ENCODE peak calls at places on chromosomes 13 and 19, in four cellular contexts. R is WTC11, I is SK-N-SH, N is GM12878. Y is an unnamed sample.

GRCh38 chr19:718251-719024 is 9.7 kb downstream of the PALM start:
- DNase-seq in R (no peak), I (peak; percentile 55), N (no peak), Y (no peak)

GRCh38 chr13:43136940-43137574 is 113.7 kb downstream of the DNAJC15 start:
- DNase-seq in R (no peak), I (peak; percentile 44), N (no peak), Y (no peak)

GRCh38 chr13:76387561-76387960 is 498.6 kb downstream of the KCTD12 start:
- DNase-seq in R (no peak), I (no peak), N (no peak), Y (no peak)

GRCh38 chr13:105063676-105064075 is 1471.8 kb downstream of the EFNB2 start:
- DNase-seq in R (no peak), I (no peak), N (no peak), Y (no peak)

GRCh38 chr13:107582171-107582570 is 633.2 kb downstream of the LIG4 start:
- DNase-seq in R (no peak), I (no peak), N (no peak), Y (no peak)

GRCh38 chr19:51531349-51532315 is at the start of gene SIGLEC6:
- DNase-seq in R (peak; percentile 48), I (no peak), N (peak; percentile 25), Y (no peak)

GRCh38 chr19:34308381-34309367 is 54.3 kb downstream of the GARRE1 start:
- DNase-seq in R (no peak), I (no peak), N (no peak), Y (no peak)

GRCh38 chr19:35043906-35044305 is 2.4 kb downstream of the HPN start:
- DNase-seq in R (no peak), I (no peak), N (no peak), Y (no peak)

GRCh38 chr13:66210677-66211076 is 1019.5 kb downstream of the PCDH9 start:
- DNase-seq in R (no peak), I (no peak), N (no peak), Y (no peak)

GRCh38 chr13:21395953-21396352 is 63.1 kb downstream of the ZDHHC20 start:
- DNase-seq in R (no peak), I (no peak), N (no peak), Y (no peak)

GRCh38 chr19:13150919-13151604 is 851 bp downstream of the IER2 start:
- DNase-seq in R (no peak), I (no peak), N (no peak), Y (no peak)

GRCh38 chr13:27183561-27184147 is 12.0 kb upstream of the USP12 start:
- DNase-seq in R (no peak), I (no peak), N (no peak), Y (no peak)

GRCh38 chr13:49443327-49443688 is 556 bp downstream of the CAB39L start:
- DNase-seq in R (no peak), I (peak; percentile 42), N (no peak), Y (peak; percentile 19)

GRCh38 chr19:17447704-17448189 is 721 bp downstream of the TMEM221 start:
- DNase-seq in R (no peak), I (no peak), N (no peak), Y (no peak)

GRCh38 chr19:17454579-17454978 is 6.1 kb upstream of the TMEM221 start:
- DNase-seq in R (peak; percentile 51), I (peak; percentile 52), N (no peak), Y (no peak)

GRCh38 chr19:17451820-17452219 is 3.4 kb upstream of the TMEM221 start:
- DNase-seq in R (no peak), I (no peak), N (no peak), Y (no peak)

GRCh38 chr19:17448190-17448967 is at the start of gene TMEM221:
- DNase-seq in R (peak; percentile 78), I (peak; percentile 86), N (no peak), Y (peak; percentile 65)

DNA sequence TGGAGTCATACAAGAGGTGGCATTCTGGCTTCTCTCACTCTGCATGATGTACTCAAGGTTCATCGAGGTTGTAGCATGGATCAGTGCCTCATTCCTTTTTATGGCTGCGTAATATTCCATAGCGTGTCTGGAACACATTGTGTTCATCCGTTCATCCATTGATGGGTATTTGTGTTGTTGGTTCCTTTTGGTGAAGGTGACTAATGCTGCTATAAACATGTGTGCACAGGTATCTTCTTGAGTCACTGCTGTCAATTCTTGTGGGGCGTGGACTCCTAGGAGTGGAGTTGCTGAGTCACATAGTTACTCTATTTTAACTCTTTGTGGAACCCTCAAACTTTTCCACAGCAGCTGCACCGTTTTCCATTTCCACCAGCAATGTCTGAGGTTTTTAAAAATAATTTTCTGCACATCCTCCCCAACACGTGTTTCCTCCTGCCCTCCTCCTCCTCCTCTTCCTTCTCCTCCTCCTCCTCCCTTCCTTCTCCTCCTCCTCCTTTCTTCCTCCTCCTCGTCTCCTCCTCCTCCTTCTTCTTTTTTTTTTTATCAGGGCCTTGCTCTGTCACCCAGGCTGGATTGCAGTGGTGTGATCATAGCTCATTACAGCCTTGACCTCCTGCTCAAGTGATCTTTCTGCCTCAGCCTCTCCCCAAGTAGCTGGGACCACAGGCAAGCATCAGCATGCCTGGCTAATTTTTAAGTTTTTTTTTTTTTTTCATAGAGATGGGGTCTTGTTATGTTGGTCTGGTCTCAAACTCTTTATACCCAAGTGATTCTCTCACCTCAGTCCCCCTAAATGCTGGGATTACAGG is 2.0 kb upstream of the TMEM221 start:
- DNase-seq in R (no peak), I (no peak), N (no peak), Y (no peak)
- TF ChIP-seq USF1 in R (no peak), I (no peak), N (no peak), Y (no peak)

GRCh38 chr13:91115776-91116175 is 231.7 kb upstream of the MIR17HG start:
- DNase-seq in R (no peak), I (no peak), N (no peak), Y (no peak)
- TF ChIP-seq USF1 in R (no peak), I (no peak), N (no peak), Y (no peak)

DNA sequence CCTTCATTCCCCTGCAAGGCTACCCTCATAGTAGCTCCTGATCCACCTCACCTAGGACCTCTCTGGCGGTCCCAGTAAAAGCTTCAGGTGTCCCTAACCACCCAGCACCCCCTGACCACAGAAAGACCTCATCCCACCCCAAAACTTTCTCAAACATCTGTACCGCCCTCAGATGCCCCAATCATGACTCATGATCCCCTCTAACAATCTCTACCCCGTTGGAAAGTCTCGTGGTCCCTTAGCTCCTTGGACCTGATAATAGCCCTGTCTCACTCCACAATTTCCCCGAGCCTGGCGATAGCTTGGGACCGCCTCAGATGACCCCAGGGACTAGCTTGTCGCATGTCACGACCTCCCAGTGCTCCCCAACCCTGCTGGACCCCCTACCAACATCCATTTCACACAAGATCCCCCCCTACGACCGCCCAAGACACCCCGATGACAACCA is 512 bp downstream of the NDUFA11 start:
- DNase-seq in R (no peak), I (no peak), N (no peak), Y (peak; percentile 45)
- TF ChIP-seq USF1 in R (no peak), I (no peak), N (no peak), Y (no peak)

DNA sequence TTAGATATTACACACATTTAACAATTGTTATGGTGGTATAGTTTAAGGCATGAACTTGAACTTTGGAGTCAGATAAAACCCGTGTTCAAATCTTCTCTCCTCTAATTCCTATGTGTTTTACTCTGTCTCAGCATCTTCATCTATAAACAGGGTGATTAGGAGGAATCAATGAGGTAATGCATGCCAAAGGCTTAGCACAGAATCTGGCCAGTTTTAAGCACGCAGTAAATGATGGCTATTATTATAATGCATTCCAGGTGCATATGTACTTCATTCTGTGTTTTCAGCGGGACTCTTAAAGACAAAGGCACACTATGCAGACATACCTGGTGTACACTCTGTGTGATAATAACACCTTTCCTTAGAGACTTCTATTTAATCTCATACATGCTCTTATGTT is 88.0 kb upstream of the FRY start:
- DNase-seq in R (no peak), I (no peak), N (no peak), Y (no peak)
- TF ChIP-seq USF1 in R (no peak), I (no peak), N (no peak), Y (no peak)

GRCh38 chr19:33063356-33064116 is 1.2 kb downstream of the RHPN2 start:
- DNase-seq in R (peak; percentile 24), I (peak; percentile 57), N (no peak), Y (peak; percentile 12)
- TF ChIP-seq USF1 in R (no peak), I (no peak), N (no peak), Y (no peak)

GRCh38 chr19:32692727-32693061 is 1.1 kb downstream of the NUDT19 start:
- DNase-seq in R (no peak), I (no peak), N (no peak), Y (no peak)

GRCh38 chr19:32688315-32688714 is 3.3 kb upstream of the NUDT19 start:
- DNase-seq in R (no peak), I (no peak), N (no peak), Y (peak; percentile 56)

GRCh38 chr19:32691291-32691951 is at the start of gene NUDT19:
- DNase-seq in R (peak; percentile 58), I (peak; percentile 93), N (peak; percentile 62), Y (peak; percentile 79)

GRCh38 chr19:32687681-32688080 is 3.9 kb upstream of the NUDT19 start:
- DNase-seq in R (no peak), I (no peak), N (no peak), Y (peak; percentile 82)

DNA sequence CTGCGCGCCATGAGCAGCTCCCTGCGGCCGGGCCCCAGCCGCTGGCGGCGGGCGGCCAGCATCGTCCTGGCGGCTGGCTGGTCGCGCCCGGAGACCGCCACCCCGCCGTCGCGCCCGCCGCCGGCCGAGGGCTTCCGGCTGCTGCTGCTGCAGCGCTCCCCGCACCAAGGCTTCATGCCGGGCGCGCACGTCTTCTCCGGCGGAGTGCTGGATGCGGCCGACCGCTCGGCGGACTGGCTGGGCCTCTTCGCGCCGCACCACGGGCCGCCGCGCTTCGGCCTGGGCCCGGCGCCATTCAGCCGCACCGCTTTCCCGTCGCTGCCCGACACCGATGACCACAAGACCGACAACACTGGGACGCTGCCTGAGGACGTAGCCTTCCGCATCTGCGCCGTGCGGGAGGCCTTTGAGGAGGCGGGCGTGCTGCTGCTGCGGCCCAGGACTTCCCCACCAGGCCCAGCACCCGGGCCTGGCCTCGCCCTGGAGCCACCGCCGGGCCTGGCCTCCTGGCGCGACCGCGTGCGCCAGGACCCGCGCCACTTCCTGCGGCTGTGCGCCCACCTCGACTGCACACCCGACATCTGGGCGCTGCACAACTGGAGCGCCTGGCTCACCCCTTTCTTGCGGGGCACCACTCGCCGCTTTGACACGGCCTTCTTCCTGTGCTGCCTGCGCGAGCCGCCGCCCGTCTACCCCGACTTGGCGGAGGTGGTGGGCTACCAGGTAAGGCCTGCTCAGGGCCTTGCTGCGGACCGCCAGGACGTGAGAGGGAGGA is 518 bp downstream of the NUDT19 start:
- DNase-seq in R (peak; percentile 61), I (peak; percentile 81), N (no peak), Y (peak; percentile 58)
- TF ChIP-seq USF1 in R (no peak), I (no peak), N (no peak), Y (no peak)

DNA sequence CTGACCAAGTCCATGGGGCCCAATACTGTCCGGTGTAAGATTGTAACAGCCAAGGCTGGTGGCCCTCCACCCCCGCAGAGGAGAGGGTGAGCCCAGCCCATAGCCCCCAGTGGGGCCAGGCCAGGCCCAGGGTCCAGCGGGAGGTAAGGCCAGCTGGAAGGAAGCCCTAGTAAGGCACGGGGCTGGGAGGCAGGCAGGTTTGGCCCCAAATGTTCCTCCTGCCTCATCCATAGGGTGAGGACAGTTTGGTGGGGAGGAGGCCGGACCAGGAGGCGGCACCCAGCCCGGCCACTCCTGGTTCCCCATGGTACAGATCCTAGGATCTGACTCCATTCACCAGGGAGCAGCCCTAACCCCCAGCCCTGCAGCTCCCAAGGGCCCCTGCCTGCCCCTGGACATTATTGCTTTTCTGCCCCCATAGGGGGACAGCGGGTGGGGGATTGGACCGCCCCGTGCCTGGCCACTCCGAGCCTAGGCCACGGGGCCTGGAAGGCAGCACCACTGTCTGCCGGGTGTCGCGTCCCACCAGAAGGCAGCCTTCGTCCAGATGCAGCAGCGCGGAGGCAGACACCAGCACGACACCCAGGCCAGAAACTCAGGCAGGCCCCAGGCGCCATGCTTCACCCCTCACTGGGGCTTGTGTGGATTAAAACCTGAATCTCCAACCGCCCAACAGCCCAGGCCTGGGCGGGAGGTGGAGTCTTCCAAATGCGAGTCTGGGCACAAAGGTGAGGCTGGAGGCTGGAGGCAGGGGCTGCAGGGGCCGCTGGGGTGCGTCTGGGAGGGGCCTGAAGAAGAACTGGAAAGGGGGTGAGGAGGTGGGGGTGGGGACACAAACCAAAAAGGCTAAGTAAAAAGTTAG is 6.7 kb upstream of the CCNP start:
- DNase-seq in R (no peak), I (no peak), N (no peak), Y (no peak)
- TF ChIP-seq USF1 in R (no peak), I (no peak), N (no peak), Y (no peak)